ENCODE peak calls at places on chromosomes 4 and X, in nine cellular contexts. R is left ventricle myocardium inferior, Y is pancreas, X is Karpas-422, B is SK-N-SH, N is GM23338, M is esophagus muscularis mucosa, Q is spleen, J is suprapubic skin. S is an unnamed sample. For H3K36me3, the result is how much of the 10 kb centered on the place peaks cover.

GRCh38 chr4:8107146-8107657 is 51.4 kb downstream of the ABLIM2 start:
- DNase-seq in R (no peak), Y (no peak), X (no peak), B (no peak), N (no peak), M (no peak), Q (no peak), J (no peak), S (no peak)

GRCh38 chr4:13329340-13329850 is 154.7 kb downstream of the RAB28 start:
- DNase-seq in R (no peak), Y (no peak), X (no peak), B (no peak), N (no peak), M (no peak), Q (no peak), J (no peak), S (no peak)

GRCh38 chr4:6472387-6473263 is at the start of gene PPP2R2C:
- DNase-seq in R (no peak), Y (peak), X (no peak), B (peak), N (peak), M (peak), Q (peak), J (peak), S (peak)

GRCh38 chr4:8846864-8847263 is 24.8 kb downstream of the HMX1 start:
- DNase-seq in R (no peak), Y (no peak), X (no peak), B (no peak), N (no peak), M (no peak), Q (peak), J (peak), S (no peak)

GRCh38 chr4:61556277-61556676 is 356.2 kb downstream of the ADGRL3 start:
- DNase-seq in R (no peak), Y (no peak), X (no peak), B (no peak), N (no peak), M (no peak), Q (no peak), J (no peak), S (no peak)

GRCh38 chrX:13691845-13692334 is 3.0 kb downstream of the RAB9A start:
- DNase-seq in R (no peak), Y (no peak), X (peak), B (no peak), N (no peak), M (no peak), Q (no peak), J (no peak), S (no peak)

GRCh38 chrX:43741843-43742573 is 85.9 kb downstream of the MAOA start:
- DNase-seq in R (no peak), Y (no peak), X (no peak), B (no peak), N (no peak), M (no peak), Q (no peak), J (no peak), S (no peak)

GRCh38 chr4:72031868-72032619 is at the start of gene NPFFR2:
- DNase-seq in R (peak), Y (peak), X (no peak), B (peak), N (peak), M (no peak), Q (peak), J (no peak), S (no peak)

GRCh38 chr4:41550308-41550707 is 12.4 kb downstream of the LIMCH1 start:
- DNase-seq in R (no peak), Y (no peak), X (no peak), B (no peak), N (no peak), M (no peak), Q (no peak), J (no peak), S (no peak)

GRCh38 chrX:132491191-132491590 is 2.4 kb upstream of the MBNL3 start:
- DNase-seq in R (no peak), Y (no peak), X (peak), B (no peak), N (peak), M (no peak), Q (no peak), J (no peak), S (no peak)

GRCh38 chr4:17469931-17470674 is 41.8 kb downstream of the QDPR start:
- DNase-seq in R (no peak), Y (no peak), X (no peak), B (no peak), N (no peak), M (no peak), Q (no peak), J (no peak), S (no peak)

GRCh38 chr4:105474110-105474518 is 252 bp upstream of the PPA2 start:
- DNase-seq in R (peak), Y (peak), X (no peak), B (no peak), N (peak), M (peak), Q (no peak), J (peak), S (peak)

GRCh38 chrX:96445531-96446065 is 239.0 kb upstream of the DIAPH2 start:
- DNase-seq in R (no peak), Y (no peak), X (no peak), B (no peak), N (no peak), M (no peak), Q (no peak), J (no peak), S (no peak)

GRCh38 chr4:78650106-78651021 is 98.8 kb downstream of the ANXA3 start:
- DNase-seq in R (no peak), Y (no peak), X (no peak), B (no peak), N (no peak), M (no peak), Q (no peak), J (no peak), S (no peak)

GRCh38 chr4:54959656-54960055 is 165.7 kb downstream of the KDR start:
- DNase-seq in R (no peak), Y (no peak), X (no peak), B (no peak), N (no peak), M (no peak), Q (no peak), J (no peak), S (no peak)

GRCh38 chr4:156829194-156829593 is 142.4 kb downstream of the PDGFC start:
- DNase-seq in R (no peak), Y (no peak), X (no peak), B (no peak), N (no peak), M (no peak), Q (no peak), J (no peak), S (no peak)

GRCh38 chr4:152983774-152984411 is 47.8 kb downstream of the FHDC1 start:
- DNase-seq in R (no peak), Y (no peak), X (no peak), B (no peak), N (no peak), M (no peak), Q (peak), J (no peak), S (no peak)

GRCh38 chr4:159425749-159426376 is 323.0 kb downstream of the RAPGEF2 start:
- DNase-seq in R (no peak), Y (no peak), X (no peak), B (no peak), N (no peak), M (no peak), Q (no peak), J (no peak), S (no peak)

GRCh38 chrX:119503484-119503861 is 35.2 kb downstream of the SLC25A5 start:
- DNase-seq in R (no peak), Y (no peak), X (no peak), B (no peak), N (no peak), M (no peak), Q (no peak), J (no peak), S (no peak)

GRCh38 chr4:99300934-99301333 is 10.1 kb upstream of the ADH1A start:
- DNase-seq in R (peak), Y (peak), X (no peak), B (no peak), N (no peak), M (peak), Q (no peak), J (peak), S (peak)

GRCh38 chr4:14404730-14405129 is 597.6 kb upstream of the CPEB2 start:
- DNase-seq in R (no peak), Y (no peak), X (no peak), B (no peak), N (no peak), M (no peak), Q (no peak), J (no peak), S (no peak)

GRCh38 chrX:112851161-112851779 is 10.6 kb upstream of the AMOT start:
- DNase-seq in R (no peak), Y (no peak), X (no peak), B (no peak), N (no peak), M (no peak), Q (no peak), J (no peak), S (no peak)

GRCh38 chrX:46989548-46989947 is 77.3 kb downstream of the JADE3 start:
- DNase-seq in R (no peak), Y (no peak), X (no peak), B (no peak), N (no peak), M (no peak), Q (no peak), J (no peak), S (no peak)
- H3K36me3 ChIP-seq in R (under half), Y (under half), X (under half), B (under half), N (under half), M (under half), Q (under half), J (under half), S (under half)

GRCh38 chr4:119290598-119290997 is 31.3 kb downstream of the FABP2 start:
- DNase-seq in R (no peak), Y (no peak), X (no peak), B (no peak), N (no peak), M (no peak), Q (no peak), J (no peak), S (no peak)

GRCh38 chr4:119289313-119289712 is 32.6 kb downstream of the FABP2 start:
- DNase-seq in R (no peak), Y (no peak), X (no peak), B (no peak), N (no peak), M (no peak), Q (no peak), J (no peak), S (no peak)

GRCh38 chr4:119281374-119281773 is 40.6 kb downstream of the FABP2 start:
- DNase-seq in R (no peak), Y (no peak), X (no peak), B (no peak), N (no peak), M (no peak), Q (no peak), J (no peak), S (no peak)

GRCh38 chr4:119286377-119287002 is 35.4 kb downstream of the FABP2 start:
- DNase-seq in R (no peak), Y (no peak), X (peak), B (peak), N (peak), M (no peak), Q (no peak), J (no peak), S (no peak)

GRCh38 chr4:119284876-119285611 is 36.9 kb downstream of the FABP2 start:
- DNase-seq in R (no peak), Y (no peak), X (no peak), B (no peak), N (no peak), M (no peak), Q (no peak), J (no peak), S (no peak)
- H3K4me3 ChIP-seq in R (peak), Y (no peak), X (no peak), B (peak), N (no peak), M (peak), Q (no peak), J (no peak), S (no peak)

DNA sequence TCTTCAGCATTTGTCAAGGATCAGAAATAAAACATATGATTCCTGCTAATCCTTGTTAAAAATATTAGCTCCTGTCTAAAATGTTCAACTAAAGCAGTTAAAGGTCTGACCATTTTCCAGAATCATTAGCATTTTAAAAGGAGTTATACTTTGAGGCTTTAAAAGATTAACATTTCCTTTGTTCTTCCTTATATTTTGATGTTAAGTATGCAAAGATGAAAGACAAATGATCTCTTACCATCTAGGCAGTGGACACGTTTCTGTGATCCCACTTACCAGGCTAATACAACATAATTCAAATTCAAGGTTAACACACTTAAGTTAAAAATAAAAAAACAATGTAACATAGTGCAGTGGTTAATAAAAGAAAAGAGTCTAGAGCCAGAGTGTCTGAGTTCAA is 61.8 kb upstream of the COX18 start:
- DNase-seq in R (no peak), Y (no peak), X (no peak), B (no peak), N (no peak), M (no peak), Q (no peak), J (no peak), S (no peak)
- H3K36me3 ChIP-seq in R (half or more), Y (under half), X (half or more), B (half or more), N (under half), M (under half), Q (half or more), J (half or more), S (under half)

GRCh38 chr4:75194180-75194579 is 261.3 kb downstream of the PARM1 start:
- DNase-seq in R (no peak), Y (no peak), X (no peak), B (no peak), N (no peak), M (no peak), Q (no peak), J (no peak), S (no peak)
- H3K4me3 ChIP-seq in R (no peak), Y (no peak), X (no peak), B (no peak), N (no peak), M (no peak), Q (no peak), J (no peak), S (no peak)

GRCh38 chrX:40721489-40722106 is 13.7 kb downstream of the MED14 start:
- DNase-seq in R (no peak), Y (no peak), X (no peak), B (no peak), N (no peak), M (no peak), Q (no peak), J (no peak), S (no peak)
- H3K36me3 ChIP-seq in R (under half), Y (under half), X (half or more), B (under half), N (under half), M (under half), Q (under half), J (under half), S (under half)

S was measured in right atrium auricular region.